ENCODE peak calls at places on chromosomes 3 and 15, in seven cellular contexts. One of them, this sample, is unnamed.

GRCh38 chr15:58410353-58410752 is 21.4 kb upstream of the LIPC start:
- DNase-seq in tibial nerve: no peak
- DNase-seq in adrenal gland: no peak
- DNase-seq in A549: no peak
- DNase-seq in esophagus muscularis mucosa: peak
- DNase-seq in stomach: no peak
- DNase-seq in spleen: no peak
- DNase-seq in this sample: no peak

GRCh38 chr3:158700559-158700958 is 28.1 kb upstream of the LXN start:
- DNase-seq in adrenal gland: peak
- DNase-seq in stomach: no peak
- DNase-seq in esophagus muscularis mucosa: no peak
- DNase-seq in tibial nerve: no peak
- DNase-seq in A549: no peak
- DNase-seq in spleen: no peak
- DNase-seq in this sample: no peak

GRCh38 chr3:62665627-62666433 is 209.4 kb downstream of the CADPS start:
- DNase-seq in spleen: no peak
- DNase-seq in stomach: peak
- DNase-seq in tibial nerve: peak
- DNase-seq in esophagus muscularis mucosa: no peak
- DNase-seq in adrenal gland: peak
- DNase-seq in A549: peak
- DNase-seq in this sample: peak

GRCh38 chr3:51934139-51934850 is 7.4 kb downstream of the RRP9 start:
- DNase-seq in A549: no peak
- DNase-seq in adrenal gland: no peak
- DNase-seq in stomach: peak
- DNase-seq in tibial nerve: no peak
- DNase-seq in spleen: peak
- DNase-seq in esophagus muscularis mucosa: no peak
- DNase-seq in this sample: no peak

GRCh38 chr3:104005815-104006214 is 1360.9 kb upstream of the ALCAM start:
- DNase-seq in esophagus muscularis mucosa: no peak
- DNase-seq in tibial nerve: no peak
- DNase-seq in stomach: no peak
- DNase-seq in spleen: no peak
- DNase-seq in adrenal gland: no peak
- DNase-seq in A549: no peak
- DNase-seq in this sample: no peak

GRCh38 chr15:89783111-89783860 is 7.2 kb downstream of the MESP2 start:
- DNase-seq in A549: no peak
- DNase-seq in stomach: no peak
- DNase-seq in spleen: peak
- DNase-seq in tibial nerve: no peak
- DNase-seq in adrenal gland: no peak
- DNase-seq in esophagus muscularis mucosa: no peak
- DNase-seq in this sample: no peak

GRCh38 chr15:75347222-75348033 is 589 bp downstream of the NEIL1 start:
- DNase-seq in adrenal gland: peak
- DNase-seq in A549: no peak
- DNase-seq in tibial nerve: no peak
- DNase-seq in spleen: peak
- DNase-seq in esophagus muscularis mucosa: no peak
- DNase-seq in stomach: peak
- DNase-seq in this sample: peak

GRCh38 chr15:77369168-77369567 is 50.7 kb downstream of the PEAK1 start:
- DNase-seq in spleen: no peak
- DNase-seq in tibial nerve: no peak
- DNase-seq in adrenal gland: no peak
- DNase-seq in esophagus muscularis mucosa: no peak
- DNase-seq in stomach: no peak
- DNase-seq in A549: no peak
- DNase-seq in this sample: no peak

GRCh38 chr3:122786067-122786466 is 7.6 kb downstream of the HSPBAP1 start:
- DNase-seq in A549: peak
- DNase-seq in spleen: no peak
- DNase-seq in tibial nerve: no peak
- DNase-seq in adrenal gland: peak
- DNase-seq in esophagus muscularis mucosa: no peak
- DNase-seq in stomach: no peak
- DNase-seq in this sample: no peak

GRCh38 chr3:39255503-39256325 is 24.1 kb downstream of the CX3CR1 start:
- DNase-seq in adrenal gland: no peak
- DNase-seq in esophagus muscularis mucosa: no peak
- DNase-seq in spleen: peak
- DNase-seq in tibial nerve: no peak
- DNase-seq in stomach: no peak
- DNase-seq in A549: no peak
- DNase-seq in this sample: no peak

GRCh38 chr15:58473720-58474119 is 41.9 kb downstream of the LIPC start:
- DNase-seq in tibial nerve: no peak
- DNase-seq in stomach: no peak
- DNase-seq in spleen: no peak
- DNase-seq in adrenal gland: no peak
- DNase-seq in A549: peak
- DNase-seq in esophagus muscularis mucosa: no peak
- DNase-seq in this sample: no peak

GRCh38 chr3:9781551-9781950 is 10.7 kb downstream of the TADA3 start:
- DNase-seq in stomach: no peak
- DNase-seq in A549: no peak
- DNase-seq in spleen: peak
- DNase-seq in tibial nerve: no peak
- DNase-seq in adrenal gland: no peak
- DNase-seq in esophagus muscularis mucosa: no peak
- DNase-seq in this sample: no peak

GRCh38 chr15:49082960-49083359 is 36.7 kb upstream of the SECISBP2L start:
- DNase-seq in stomach: no peak
- DNase-seq in A549: no peak
- DNase-seq in adrenal gland: no peak
- DNase-seq in spleen: no peak
- DNase-seq in tibial nerve: no peak
- DNase-seq in esophagus muscularis mucosa: no peak
- DNase-seq in this sample: no peak

GRCh38 chr3:116001063-116001765 is 377.9 kb downstream of the GAP43 start:
- DNase-seq in adrenal gland: no peak
- DNase-seq in stomach: no peak
- DNase-seq in spleen: no peak
- DNase-seq in esophagus muscularis mucosa: no peak
- DNase-seq in A549: no peak
- DNase-seq in tibial nerve: no peak
- DNase-seq in this sample: no peak

GRCh38 chr3:151460240-151460639 is 621 bp downstream of the IGSF10 start:
- DNase-seq in tibial nerve: no peak
- DNase-seq in A549: no peak
- DNase-seq in spleen: no peak
- DNase-seq in esophagus muscularis mucosa: no peak
- DNase-seq in adrenal gland: no peak
- DNase-seq in stomach: no peak
- DNase-seq in this sample: no peak

GRCh38 chr3:42693530-42693930 is 8.2 kb downstream of the KLHL40 start:
- DNase-seq in A549: no peak
- DNase-seq in adrenal gland: no peak
- DNase-seq in esophagus muscularis mucosa: no peak
- DNase-seq in tibial nerve: no peak
- DNase-seq in stomach: no peak
- DNase-seq in spleen: no peak
- DNase-seq in this sample: no peak

GRCh38 chr15:49815937-49816336 is 195.1 kb downstream of the DTWD1 start:
- DNase-seq in stomach: no peak
- DNase-seq in tibial nerve: no peak
- DNase-seq in adrenal gland: no peak
- DNase-seq in A549: no peak
- DNase-seq in esophagus muscularis mucosa: no peak
- DNase-seq in spleen: no peak
- DNase-seq in this sample: no peak

GRCh38 chr15:65653341-65653740 is 31.6 kb downstream of the SLC24A1 start:
- DNase-seq in adrenal gland: no peak
- DNase-seq in stomach: no peak
- DNase-seq in spleen: no peak
- DNase-seq in A549: no peak
- DNase-seq in tibial nerve: no peak
- DNase-seq in esophagus muscularis mucosa: no peak
- DNase-seq in this sample: no peak

GRCh38 chr3:102124301-102125158 is 275.2 kb downstream of the NFKBIZ start:
- DNase-seq in stomach: no peak
- DNase-seq in tibial nerve: no peak
- DNase-seq in A549: no peak
- DNase-seq in spleen: no peak
- DNase-seq in esophagus muscularis mucosa: no peak
- DNase-seq in adrenal gland: no peak
- DNase-seq in this sample: no peak

GRCh38 chr3:102123590-102124190 is 274.4 kb downstream of the NFKBIZ start:
- DNase-seq in stomach: no peak
- DNase-seq in A549: no peak
- DNase-seq in adrenal gland: no peak
- DNase-seq in esophagus muscularis mucosa: no peak
- DNase-seq in tibial nerve: no peak
- DNase-seq in spleen: no peak
- DNase-seq in this sample: no peak

GRCh38 chr3:102122527-102122926 is 273.2 kb downstream of the NFKBIZ start:
- DNase-seq in adrenal gland: no peak
- DNase-seq in A549: no peak
- DNase-seq in tibial nerve: no peak
- DNase-seq in esophagus muscularis mucosa: no peak
- DNase-seq in spleen: no peak
- DNase-seq in stomach: no peak
- DNase-seq in this sample: no peak

GRCh38 chr3:102125197-102125993 is 276.1 kb downstream of the NFKBIZ start:
- DNase-seq in spleen: no peak
- DNase-seq in adrenal gland: no peak
- DNase-seq in A549: no peak
- DNase-seq in tibial nerve: no peak
- DNase-seq in stomach: no peak
- DNase-seq in esophagus muscularis mucosa: no peak
- DNase-seq in this sample: no peak

GRCh38 chr3:102125994-102126368 is 276.7 kb downstream of the NFKBIZ start:
- DNase-seq in esophagus muscularis mucosa: no peak
- DNase-seq in tibial nerve: no peak
- DNase-seq in A549: no peak
- DNase-seq in adrenal gland: no peak
- DNase-seq in stomach: no peak
- DNase-seq in spleen: no peak
- DNase-seq in this sample: no peak
- H3K27ac ChIP-seq in esophagus muscularis mucosa: no peak
- H3K27ac ChIP-seq in tibial nerve: no peak
- H3K27ac ChIP-seq in A549: no peak
- H3K27ac ChIP-seq in adrenal gland: no peak
- H3K27ac ChIP-seq in stomach: no peak
- H3K27ac ChIP-seq in spleen: no peak
- H3K27ac ChIP-seq in this sample: no peak

GRCh38 chr15:56243774-56244236 is at the start of gene RFX7:
- DNase-seq in spleen: peak
- DNase-seq in stomach: peak
- DNase-seq in tibial nerve: peak
- DNase-seq in A549: peak
- DNase-seq in adrenal gland: peak
- DNase-seq in esophagus muscularis mucosa: no peak
- DNase-seq in this sample: peak
- TF ChIP-seq POLR2A in spleen: no peak
- TF ChIP-seq POLR2A in stomach: no peak
- TF ChIP-seq POLR2A in tibial nerve: peak
- TF ChIP-seq POLR2A in A549: peak
- TF ChIP-seq POLR2A in adrenal gland: peak
- TF ChIP-seq POLR2A in esophagus muscularis mucosa: no peak
- TF ChIP-seq POLR2A in this sample: no peak

GRCh38 chr3:129820587-129820986 is 72.9 kb downstream of the TMCC1 start:
- DNase-seq in esophagus muscularis mucosa: no peak
- DNase-seq in A549: no peak
- DNase-seq in tibial nerve: no peak
- DNase-seq in spleen: no peak
- DNase-seq in adrenal gland: no peak
- DNase-seq in stomach: no peak
- DNase-seq in this sample: no peak

GRCh38 chr3:129824926-129825541 is 68.5 kb downstream of the TMCC1 start:
- DNase-seq in spleen: no peak
- DNase-seq in adrenal gland: peak
- DNase-seq in tibial nerve: no peak
- DNase-seq in A549: peak
- DNase-seq in esophagus muscularis mucosa: no peak
- DNase-seq in stomach: no peak
- DNase-seq in this sample: peak

GRCh38 chr3:129827765-129828164 is 65.7 kb downstream of the TMCC1 start:
- DNase-seq in stomach: no peak
- DNase-seq in tibial nerve: no peak
- DNase-seq in spleen: peak
- DNase-seq in A549: no peak
- DNase-seq in esophagus muscularis mucosa: no peak
- DNase-seq in adrenal gland: no peak
- DNase-seq in this sample: no peak

DNA sequence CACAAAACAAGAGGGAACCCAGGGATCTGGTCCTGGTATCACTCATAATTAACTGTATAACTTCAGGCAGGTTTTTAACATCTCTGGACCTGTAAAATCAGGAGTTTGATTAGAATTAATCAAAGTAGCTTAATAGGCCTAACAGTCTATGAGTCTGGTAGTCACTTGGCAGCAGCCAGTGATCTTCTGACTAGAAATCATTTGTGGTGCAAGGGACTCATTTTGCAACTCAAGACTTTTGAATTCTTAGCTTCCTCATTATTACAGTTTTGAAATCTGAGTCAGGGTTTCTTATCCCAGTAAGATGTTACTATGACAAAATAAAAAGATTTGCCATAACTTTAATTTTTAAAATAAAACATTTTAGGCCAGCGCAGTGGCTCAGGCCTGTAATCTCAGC is 70.8 kb downstream of the TMCC1 start:
- DNase-seq in adrenal gland: no peak
- DNase-seq in spleen: no peak
- DNase-seq in stomach: no peak
- DNase-seq in tibial nerve: no peak
- DNase-seq in esophagus muscularis mucosa: no peak
- DNase-seq in A549: no peak
- DNase-seq in this sample: no peak
- H3K27ac ChIP-seq in adrenal gland: peak
- H3K27ac ChIP-seq in spleen: peak
- H3K27ac ChIP-seq in stomach: no peak
- H3K27ac ChIP-seq in tibial nerve: peak
- H3K27ac ChIP-seq in esophagus muscularis mucosa: no peak
- H3K27ac ChIP-seq in A549: peak
- H3K27ac ChIP-seq in this sample: no peak

GRCh38 chr3:111598552-111598951 is 3.4 kb upstream of the ZBED2 start:
- DNase-seq in stomach: no peak
- DNase-seq in tibial nerve: no peak
- DNase-seq in A549: no peak
- DNase-seq in spleen: no peak
- DNase-seq in esophagus muscularis mucosa: no peak
- DNase-seq in adrenal gland: no peak
- DNase-seq in this sample: peak

GRCh38 chr3:111594781-111595180 is 365 bp downstream of the ZBED2 start:
- DNase-seq in esophagus muscularis mucosa: no peak
- DNase-seq in A549: no peak
- DNase-seq in tibial nerve: no peak
- DNase-seq in stomach: no peak
- DNase-seq in spleen: no peak
- DNase-seq in adrenal gland: no peak
- DNase-seq in this sample: no peak

GRCh38 chr3:111596328-111596727 is 1.2 kb upstream of the ZBED2 start:
- DNase-seq in esophagus muscularis mucosa: no peak
- DNase-seq in stomach: no peak
- DNase-seq in adrenal gland: no peak
- DNase-seq in spleen: no peak
- DNase-seq in A549: no peak
- DNase-seq in tibial nerve: no peak
- DNase-seq in this sample: no peak

GRCh38 chr3:111595239-111595638 is at the start of gene ZBED2:
- DNase-seq in adrenal gland: no peak
- DNase-seq in spleen: no peak
- DNase-seq in esophagus muscularis mucosa: no peak
- DNase-seq in A549: no peak
- DNase-seq in stomach: no peak
- DNase-seq in tibial nerve: no peak
- DNase-seq in this sample: no peak

GRCh38 chr3:111598139-111598538 is 3.0 kb upstream of the ZBED2 start:
- DNase-seq in A549: no peak
- DNase-seq in adrenal gland: no peak
- DNase-seq in tibial nerve: no peak
- DNase-seq in stomach: no peak
- DNase-seq in esophagus muscularis mucosa: no peak
- DNase-seq in spleen: no peak
- DNase-seq in this sample: no peak
- TF ChIP-seq POLR2A in A549: no peak
- TF ChIP-seq POLR2A in adrenal gland: no peak
- TF ChIP-seq POLR2A in tibial nerve: no peak
- TF ChIP-seq POLR2A in stomach: no peak
- TF ChIP-seq POLR2A in esophagus muscularis mucosa: no peak
- TF ChIP-seq POLR2A in spleen: no peak
- TF ChIP-seq POLR2A in this sample: no peak